ENCODE peak calls at places on chromosomes 11 and 22, in six cellular contexts. M, V, T, F, J and S are unnamed samples.

GRCh38 chr11:10887307-10887706 is 29.5 kb upstream of the ZBED5 start:
- DNase-seq in M (no peak), J (no peak), T (no peak), V (no peak), F (no peak), S (no peak)

GRCh38 chr22:21624120-21624879 is 5.5 kb downstream of the YDJC start:
- DNase-seq in J (peak), V (no peak), T (no peak), F (peak), M (no peak), S (no peak)

GRCh38 chr11:117185739-117186430 is 7.3 kb downstream of the SIDT2 start:
- DNase-seq in F (no peak), J (no peak), T (no peak), V (no peak), M (no peak), S (peak)

GRCh38 chr11:125272822-125273221 is 108.3 kb downstream of the PKNOX2 start:
- DNase-seq in T (no peak), M (no peak), F (no peak), V (no peak), J (no peak), S (no peak)

GRCh38 chr22:50621491-50621880 is 6.5 kb downstream of the ARSA start:
- DNase-seq in T (peak), F (no peak), M (no peak), J (no peak), V (no peak), S (peak)

GRCh38 chr11:9858822-9859221 is 194.9 kb downstream of the SWAP70 start:
- DNase-seq in J (peak), M (no peak), V (no peak), T (no peak), F (peak), S (no peak)

GRCh38 chr11:45005106-45005505 is 54.4 kb upstream of the TP53I11 start:
- DNase-seq in J (no peak), T (no peak), F (no peak), M (no peak), V (no peak), S (no peak)

GRCh38 chr22:39593061-39593930 is 22.7 kb downstream of the CACNA1I start:
- DNase-seq in F (no peak), V (no peak), J (no peak), M (no peak), T (no peak), S (no peak)

GRCh38 chr11:35029979-35030378 is 109.0 kb upstream of the CD44 start:
- DNase-seq in F (peak), M (no peak), V (no peak), J (no peak), T (peak), S (peak)

GRCh38 chr11:134503596-134503995 is 91.6 kb upstream of the B3GAT1 start:
- DNase-seq in M (no peak), V (no peak), F (no peak), J (no peak), T (no peak), S (no peak)

GRCh38 chr11:117387992-117388765 is 60.5 kb downstream of the CEP164 start:
- DNase-seq in F (peak), M (peak), T (no peak), V (no peak), J (no peak), S (no peak)

DNA sequence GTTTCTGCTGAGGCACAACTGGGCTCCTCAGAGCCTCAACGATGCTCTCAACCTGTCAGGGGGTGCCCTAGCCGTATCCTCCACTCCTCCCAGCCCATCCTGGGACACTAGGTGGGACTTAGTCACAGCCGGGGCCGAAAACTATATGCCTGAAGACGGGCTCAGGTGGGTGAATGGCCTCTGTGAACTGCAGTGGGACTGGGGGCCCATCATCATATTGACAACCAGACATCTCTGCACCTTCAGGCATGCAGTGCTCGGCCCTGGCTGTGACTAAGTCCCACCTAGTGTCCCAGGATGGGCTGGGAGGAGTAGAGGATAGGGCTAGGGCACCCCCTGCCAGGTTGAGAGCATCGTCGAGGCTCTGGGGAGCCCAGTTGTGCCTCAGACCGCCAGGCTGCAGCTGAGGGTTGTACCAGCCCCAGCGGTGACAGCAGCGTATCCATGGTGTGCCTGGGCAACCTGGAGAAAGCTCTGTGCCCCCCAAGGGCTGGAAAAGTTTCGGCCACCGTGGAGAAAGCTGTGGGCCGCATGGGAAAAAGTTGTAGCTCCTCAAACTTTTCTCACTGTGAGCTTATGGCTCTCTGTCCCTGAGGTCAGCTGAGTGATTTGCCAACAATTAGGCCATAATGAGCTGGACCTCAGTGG is 88.9 kb downstream of the RRM1 start:
- DNase-seq in F (no peak), T (no peak), M (no peak), J (no peak), V (no peak), S (no peak)
- TF ChIP-seq CTCF in F (no peak), T (no peak), M (no peak), J (no peak), V (no peak), S (no peak)

GRCh38 chr11:131690776-131691557 is 320.6 kb downstream of the NTM start:
- DNase-seq in F (no peak), V (no peak), J (no peak), M (no peak), T (no peak), S (no peak)

GRCh38 chr11:131692961-131693360 is 322.5 kb downstream of the NTM start:
- DNase-seq in V (no peak), M (no peak), F (no peak), J (no peak), T (no peak), S (no peak)

GRCh38 chr11:131690362-131690761 is 319.9 kb downstream of the NTM start:
- DNase-seq in V (no peak), F (no peak), J (no peak), M (no peak), T (no peak), S (no peak)

GRCh38 chr11:131692151-131692550 is 321.7 kb downstream of the NTM start:
- DNase-seq in J (no peak), M (no peak), T (no peak), V (no peak), F (no peak), S (no peak)

DNA sequence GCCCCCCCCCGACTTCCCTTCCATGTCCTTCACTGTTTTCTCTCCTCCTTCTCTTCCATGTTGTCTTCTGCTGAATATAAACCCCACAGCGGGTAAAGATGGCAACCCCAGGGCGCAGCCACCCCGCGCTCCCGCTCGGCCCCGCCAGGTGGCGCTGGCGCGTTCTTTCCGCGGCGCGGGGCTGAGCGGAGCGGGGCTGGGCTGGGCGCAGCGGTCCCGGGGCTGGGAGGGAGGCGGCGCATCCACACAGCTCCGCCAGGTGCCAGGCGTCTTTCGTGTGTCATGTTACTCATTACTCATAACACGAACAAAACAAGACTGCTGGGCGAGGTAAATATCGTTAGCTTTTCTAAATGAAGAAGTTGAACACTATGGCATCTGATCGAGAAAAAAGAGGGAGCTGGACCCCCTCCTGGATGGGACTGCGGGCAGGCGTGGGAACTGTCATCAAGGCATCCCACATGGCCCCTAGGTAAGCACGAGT is 321.2 kb downstream of the NTM start:
- DNase-seq in T (peak), F (peak), M (no peak), J (peak), V (no peak), S (peak)
- TF ChIP-seq CTCF in T (peak), F (peak), M (peak), J (peak), V (peak), S (peak)

GRCh38 chr11:7143908-7144307 is 55.1 kb downstream of the RBMXL2 start:
- DNase-seq in T (no peak), M (no peak), V (no peak), F (peak), J (peak), S (no peak)
- TF ChIP-seq CTCF in T (no peak), M (no peak), V (no peak), F (peak), J (peak), S (peak)

GRCh38 chr11:57487920-57488319 is 27.6 kb downstream of the SLC43A1 start:
- DNase-seq in J (no peak), F (no peak), T (no peak), V (no peak), M (no peak), S (no peak)

GRCh38 chr11:57490456-57491248 is 24.9 kb downstream of the SLC43A1 start:
- DNase-seq in M (no peak), F (peak), V (no peak), T (no peak), J (no peak), S (no peak)

GRCh38 chr11:57493507-57494503 is 21.7 kb downstream of the SLC43A1 start:
- DNase-seq in J (peak), M (no peak), T (no peak), V (no peak), F (peak), S (peak)

GRCh38 chr11:57487021-57487778 is 26.9 kb downstream of the RTN4RL2 start:
- DNase-seq in F (no peak), T (no peak), V (no peak), J (no peak), M (no peak), S (no peak)

GRCh38 chr11:57491371-57492061 is 24.0 kb downstream of the SLC43A1 start:
- DNase-seq in T (no peak), M (no peak), J (peak), V (no peak), F (peak), S (peak)
- TF ChIP-seq CTCF in T (peak), M (peak), J (peak), V (peak), F (peak), S (peak)

DNA sequence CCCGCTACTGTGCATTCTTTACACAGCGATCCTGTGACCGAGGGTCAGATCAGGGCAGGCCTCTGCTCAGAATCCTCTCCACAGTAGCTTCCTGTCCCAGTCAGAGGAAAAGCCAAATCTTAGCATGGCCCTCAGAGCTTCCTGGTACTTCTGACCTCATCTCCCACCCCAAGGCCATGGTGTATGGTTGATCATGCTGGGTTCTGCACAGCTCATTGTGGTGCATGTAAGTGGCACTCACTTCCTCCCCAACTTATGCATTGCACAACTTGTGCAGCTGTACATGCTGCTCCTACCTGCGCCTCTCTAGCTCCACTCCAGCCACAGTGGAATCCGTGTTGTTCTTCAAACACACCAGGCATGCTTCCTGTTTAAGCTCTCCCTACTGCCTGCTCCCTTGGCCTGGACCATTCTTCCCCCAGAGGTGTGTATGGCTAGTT is 20.3 kb downstream of the BMAL1 start:
- DNase-seq in T (no peak), J (no peak), M (no peak), F (no peak), V (no peak), S (no peak)
- TF ChIP-seq CTCF in T (no peak), J (no peak), M (no peak), F (no peak), V (no peak), S (no peak)

GRCh38 chr11:63901660-63902059 is 15.3 kb downstream of the RCOR2 start:
- DNase-seq in V (no peak), T (no peak), M (no peak), J (no peak), F (peak), S (no peak)
- TF ChIP-seq CTCF in V (no peak), T (peak), M (peak), J (peak), F (peak), S (peak)